ENCODE peak calls at places on chromosomes 16 and 17, in four cellular contexts. E, O, T and D are unnamed samples.

GRCh38 chr17:69723741-69724140 is 309.2 kb downstream of the MAP2K6 start:
- DNase-seq in E (no peak), T (no peak), O (no peak), D (no peak)

GRCh38 chr16:20291807-20292206 is 35.5 kb downstream of the GP2 start:
- DNase-seq in E (no peak), O (no peak), T (no peak), D (no peak)

GRCh38 chr16:11133344-11133921 is 122.6 kb downstream of the SOCS1 start:
- DNase-seq in O (no peak), T (peak; percentile 80), E (peak; percentile 98), D (no peak)

GRCh38 chr17:45889579-45889978 is 4.8 kb upstream of the MAPT start:
- DNase-seq in T (no peak), O (no peak), E (no peak), D (no peak)

GRCh38 chr17:81707725-81708646 is 4.1 kb upstream of the SLC25A10 start:
- DNase-seq in O (no peak), T (no peak), E (no peak), D (no peak)

GRCh38 chr17:12070561-12070960 is 49.9 kb downstream of the MAP2K4 start:
- DNase-seq in T (no peak), O (no peak), E (peak; percentile 91), D (no peak)

GRCh38 chr16:67844441-67844840 is 2.3 kb upstream of the NUTF2 start:
- DNase-seq in T (no peak), O (no peak), E (peak; percentile 26), D (no peak)

GRCh38 chr17:68176770-68177169 is 71.1 kb upstream of the AMZ2 start:
- DNase-seq in O (no peak), T (no peak), E (no peak), D (no peak)

GRCh38 chr17:65228734-65229390 is 91.7 kb downstream of the RGS9 start:
- DNase-seq in E (peak; percentile 91), T (no peak), O (no peak), D (no peak)

GRCh38 chr16:75996491-75996890 is 270.2 kb upstream of the CPHXL start:
- DNase-seq in O (no peak), E (no peak), T (no peak), D (no peak)

GRCh38 chr16:11047939-11048500 is 103.7 kb downstream of the CLEC16A start:
- DNase-seq in E (no peak), T (no peak), O (no peak), D (no peak)

GRCh38 chr16:11303405-11304138 is 22.4 kb upstream of the PRM1 start:
- DNase-seq in T (no peak), O (no peak), E (no peak), D (no peak)

GRCh38 chr17:2435852-2436251 is 35.0 kb upstream of the MNT start:
- DNase-seq in T (no peak), O (no peak), E (no peak), D (no peak)

GRCh38 chr16:4972938-4973587 is 14.9 kb downstream of the SEC14L5 start:
- DNase-seq in E (no peak), O (no peak), T (peak; percentile 77), D (no peak)

GRCh38 chr17:34580685-34581445 is 1.5 kb downstream of the TMEM132E start:
- DNase-seq in T (no peak), E (no peak), O (no peak), D (no peak)

GRCh38 chr17:3594056-3594810 is 15.0 kb downstream of the TRPV1 start:
- DNase-seq in O (no peak), E (peak; percentile 91), T (no peak), D (no peak)

GRCh38 chr17:34235389-34236028 is 19.6 kb upstream of the CCL2 start:
- DNase-seq in T (peak; percentile 75), E (peak; percentile 61), O (no peak), D (peak; percentile 80)

GRCh38 chr17:63696381-63696961 is 3.5 kb downstream of the LIMD2 start:
- DNase-seq in O (no peak), E (no peak), T (no peak), D (no peak)

GRCh38 chr16:15971435-15971805 is 22.0 kb downstream of the ABCC1 start:
- DNase-seq in T (no peak), O (no peak), E (no peak), D (no peak)

GRCh38 chr17:71849783-71850768 is 270.7 kb upstream of the SOX9 start:
- DNase-seq in O (no peak), T (no peak), E (peak; percentile 24), D (no peak)

GRCh38 chr17:66025551-66025950 is 166.4 kb downstream of the CEP112 start:
- DNase-seq in E (peak; percentile 44), O (no peak), T (no peak), D (no peak)

GRCh38 chr16:4802659-4803287 is 340 bp upstream of the ROGDI start:
- DNase-seq in E (peak; percentile 91), O (peak; percentile 82), T (peak; percentile 96), D (peak; percentile 95)

GRCh38 chr17:38725066-38725465 is 5.1 kb upstream of the CISD3 start:
- DNase-seq in T (no peak), E (no peak), O (no peak), D (no peak)

GRCh38 chr17:36507266-36507665 is 20.8 kb downstream of the ZNHIT3 start:
- DNase-seq in T (no peak), O (no peak), E (no peak), D (no peak)

GRCh38 chr17:39813631-39814030 is 50.5 kb downstream of the IKZF3 start:
- DNase-seq in O (peak; percentile 43), T (peak; percentile 39), E (no peak), D (no peak)

GRCh38 chr17:33233855-33234228 is 59.3 kb downstream of the ASIC2 start:
- DNase-seq in E (peak; percentile 25), T (no peak), O (no peak), D (no peak)

GRCh38 chr16:1773703-1774455 is 945 bp upstream of the MRPS34 start:
- DNase-seq in E (peak; percentile 51), O (no peak), T (peak; percentile 68), D (no peak)

GRCh38 chr16:88747588-88748301 is 37.3 kb downstream of the PIEZO1 start:
- DNase-seq in O (no peak), E (no peak), T (no peak), D (peak; percentile 74)
- H3K27ac ChIP-seq in O (no peak overlapping the region), E (no peak overlapping the region), T (no peak overlapping the region), D (no peak overlapping the region)

GRCh38 chr17:78785663-78786057 is 3.6 kb upstream of the CYTH1 start:
- DNase-seq in E (no peak), O (no peak), T (no peak), D (no peak)

GRCh38 chr17:78783711-78784396 is 1.8 kb upstream of the CYTH1 start:
- DNase-seq in T (no peak), E (no peak), O (no peak), D (no peak)

GRCh38 chr17:78787444-78787843 is 5.4 kb upstream of the CYTH1 start:
- DNase-seq in E (no peak), O (no peak), T (no peak), D (no peak)

GRCh38 chr17:78784397-78784751 is 2.3 kb upstream of the CYTH1 start:
- DNase-seq in T (no peak), O (no peak), E (no peak), D (no peak)

DNA sequence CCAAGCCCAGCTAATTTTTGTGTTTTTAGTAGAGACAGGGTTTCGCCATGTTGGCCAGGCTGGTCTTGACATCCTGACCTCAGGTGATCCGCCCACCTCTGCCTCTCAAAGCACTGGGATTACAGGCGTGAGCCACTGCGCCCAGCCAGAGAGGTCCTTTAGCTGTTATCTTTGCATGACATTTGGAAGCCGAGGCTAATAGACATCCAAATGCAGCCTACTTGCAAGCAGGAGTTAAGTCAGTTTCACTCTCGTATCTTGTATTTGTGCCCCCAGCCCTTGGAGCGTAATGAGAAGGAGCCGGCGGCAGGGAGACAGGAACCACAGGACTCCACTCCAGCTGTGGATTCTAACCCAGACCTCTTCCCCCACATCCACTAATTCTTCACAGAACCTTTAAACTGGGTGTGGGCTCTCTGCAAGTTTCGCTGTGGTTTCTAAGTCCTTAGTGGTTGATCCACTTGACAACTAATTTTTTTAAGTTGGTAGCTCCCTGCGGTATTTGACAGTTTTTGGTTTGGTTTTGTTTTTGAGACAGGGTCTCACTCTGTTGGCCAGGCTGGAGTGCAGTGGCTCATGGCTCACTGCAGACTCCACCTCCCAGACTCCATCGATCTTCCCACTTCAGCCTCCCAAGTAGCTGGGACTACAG is 3.1 kb upstream of the CYTH1 start:
- DNase-seq in E (no peak), T (no peak), O (no peak), D (no peak)
- H3K27ac ChIP-seq in E (no peak overlapping the region), T (peak overlapping the region; percentile 55), O (no peak overlapping the region), D (no peak overlapping the region)

GRCh38 chr17:55056530-55056929 is 88.0 kb downstream of the STXBP4 start:
- DNase-seq in E (peak; percentile 30), O (no peak), T (no peak), D (peak; percentile 27)
- H3K27ac ChIP-seq in E (no peak overlapping the region), O (no peak overlapping the region), T (no peak overlapping the region), D (no peak overlapping the region)

GRCh38 chr16:79977974-79978836 is 377.7 kb upstream of the MAF start:
- DNase-seq in O (no peak), T (no peak), E (no peak), D (no peak)
- H3K27ac ChIP-seq in O (no peak overlapping the region), T (no peak overlapping the region), E (no peak overlapping the region), D (no peak overlapping the region)

GRCh38 chr17:28714281-28714680 is 2.6 kb upstream of the PROCA1 start:
- DNase-seq in T (peak; percentile 50), E (no peak), O (no peak), D (no peak)

GRCh38 chr17:28712705-28713415 is 1.2 kb upstream of the PROCA1 start:
- DNase-seq in E (no peak), T (no peak), O (no peak), D (no peak)

GRCh38 chr17:28712037-28712704 is 483 bp upstream of the PROCA1 start:
- DNase-seq in O (peak; percentile 45), E (no peak), T (peak; percentile 73), D (peak; percentile 62)

GRCh38 chr17:28711723-28712036 is at the start of gene PROCA1:
- DNase-seq in T (no peak), E (no peak), O (no peak), D (no peak)

GRCh38 chr17:28710948-28711722 is 553 bp downstream of the PROCA1 start:
- DNase-seq in T (peak; percentile 91), O (peak; percentile 84), E (peak; percentile 86), D (peak; percentile 90)
- H3K27ac ChIP-seq in T (peak overlapping the region; percentile 82), O (peak overlapping the region; percentile 76), E (peak overlapping the region; percentile 90), D (peak overlapping the region; percentile 85)

GRCh38 chr17:79833744-79834574 is 5.3 kb downstream of the CBX4 start:
- DNase-seq in E (no peak), O (no peak), T (no peak), D (no peak)
- H3K27ac ChIP-seq in E (no peak overlapping the region), O (no peak overlapping the region), T (no peak overlapping the region), D (peak overlapping the region; percentile 45)

GRCh38 chr17:5922476-5922875 is 147.7 kb upstream of the WSCD1 start:
- DNase-seq in T (no peak), O (no peak), E (no peak), D (no peak)
- H3K27ac ChIP-seq in T (no peak overlapping the region), O (no peak overlapping the region), E (no peak overlapping the region), D (no peak overlapping the region)

DNA sequence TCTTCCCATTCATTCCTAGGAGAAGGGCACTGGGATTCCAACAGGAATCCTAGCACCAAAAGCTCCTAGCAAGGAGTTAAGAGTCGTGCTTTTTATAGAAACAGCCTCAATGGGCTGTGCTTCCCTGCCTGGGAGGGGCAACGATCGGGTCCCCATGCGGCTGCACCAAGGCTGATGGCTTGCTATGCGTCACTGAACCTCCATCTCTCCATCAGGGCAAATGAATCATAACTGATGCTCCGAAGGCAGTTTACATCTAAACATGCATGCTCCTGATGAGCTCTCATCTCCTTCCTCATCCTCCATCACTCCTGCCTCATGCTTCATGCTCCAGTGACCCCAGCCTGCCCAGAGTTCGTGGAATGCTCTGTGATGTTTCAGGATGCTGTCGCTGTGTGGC is 270.5 kb downstream of the FOXL1 start:
- DNase-seq in E (no peak), T (no peak), O (no peak), D (no peak)
- H3K27ac ChIP-seq in E (no peak overlapping the region), T (no peak overlapping the region), O (no peak overlapping the region), D (no peak overlapping the region)